ENCODE peak calls at places on chromosomes 1 and 21, in ten cellular contexts. I, D, J, Z, V, P, G, O, F and T are unnamed samples.

GRCh38 chr1:22483121-22483520 is 31.5 kb downstream of the ZBTB40 start:
- DNase-seq in I (no peak), D (no peak), J (no peak), Z (no peak), V (no peak), P (no peak), G (no peak), O (no peak), F (no peak), T (no peak)

GRCh38 chr21:35933466-35933865 is 126.9 kb downstream of the SETD4 start:
- DNase-seq in I (peak), D (no peak), J (no peak), Z (no peak), V (peak), P (peak), G (peak), O (peak), F (peak), T (peak)

GRCh38 chr1:212241445-212242287 is 43.5 kb upstream of the PPP2R5A start:
- DNase-seq in I (no peak), D (no peak), J (no peak), Z (no peak), V (no peak), P (no peak), G (no peak), O (no peak), F (no peak), T (no peak)

GRCh38 chr1:64675718-64676345 is 69.0 kb upstream of the RAVER2 start:
- DNase-seq in I (peak), D (no peak), J (peak), Z (no peak), V (peak), P (no peak), G (no peak), O (no peak), F (peak), T (peak)

GRCh38 chr1:243903904-243904303 is 53.9 kb upstream of the AKT3 start:
- DNase-seq in I (peak), D (no peak), J (no peak), Z (no peak), V (peak), P (no peak), G (no peak), O (no peak), F (peak), T (peak)

GRCh38 chr1:16618719-16619118 is 5.4 kb upstream of the NBPF1 start:
- DNase-seq in I (no peak), D (no peak), J (no peak), Z (no peak), V (no peak), P (no peak), G (peak), O (no peak), F (no peak), T (no peak)

GRCh38 chr1:18884419-18884717 is 18.0 kb downstream of the ALDH4A1 start:
- DNase-seq in I (no peak), D (no peak), J (no peak), Z (no peak), V (no peak), P (no peak), G (no peak), O (no peak), F (no peak), T (no peak)

GRCh38 chr1:94332516-94332915 is 85.7 kb upstream of the ABCD3 start:
- DNase-seq in I (no peak), D (no peak), J (no peak), Z (no peak), V (no peak), P (no peak), G (no peak), O (no peak), F (no peak), T (no peak)

GRCh38 chr1:41915786-41916571 is 2.7 kb downstream of the HIVEP3 start:
- DNase-seq in I (peak), D (no peak), J (peak), Z (peak), V (no peak), P (no peak), G (peak), O (no peak), F (no peak), T (no peak)

GRCh38 chr1:214002472-214002871 is 14.7 kb downstream of the PROX1 start:
- DNase-seq in I (peak), D (no peak), J (peak), Z (no peak), V (peak), P (no peak), G (no peak), O (no peak), F (peak), T (peak)

GRCh38 chr1:225848044-225848955 is 33.9 kb downstream of the TMEM63A start:
- DNase-seq in I (no peak), D (no peak), J (no peak), Z (no peak), V (no peak), P (no peak), G (no peak), O (no peak), F (no peak), T (no peak)

GRCh38 chr1:113283914-113284313 is 106.4 kb upstream of the MAGI3 start:
- DNase-seq in I (no peak), D (no peak), J (no peak), Z (no peak), V (no peak), P (no peak), G (no peak), O (no peak), F (no peak), T (peak)

GRCh38 chr1:55636691-55637090 is 421.5 kb upstream of the USP24 start:
- DNase-seq in I (no peak), D (no peak), J (no peak), Z (no peak), V (peak), P (no peak), G (no peak), O (no peak), F (peak), T (no peak)

GRCh38 chr1:162193815-162194214 is 124.3 kb downstream of the NOS1AP start:
- DNase-seq in I (no peak), D (no peak), J (no peak), Z (peak), V (no peak), P (no peak), G (no peak), O (no peak), F (no peak), T (no peak)

GRCh38 chr1:234913771-234914170 is 214.9 kb downstream of the TOMM20 start:
- DNase-seq in I (no peak), D (no peak), J (no peak), Z (no peak), V (no peak), P (no peak), G (no peak), O (no peak), F (no peak), T (no peak)

GRCh38 chr1:41361495-41362356 is 492 bp downstream of the FOXO6 start:
- DNase-seq in I (no peak), D (no peak), J (peak), Z (no peak), V (peak), P (no peak), G (no peak), O (no peak), F (no peak), T (no peak)

GRCh38 chr1:17352419-17352909 is 19.5 kb upstream of the PADI6 start:
- DNase-seq in I (no peak), D (no peak), J (no peak), Z (no peak), V (no peak), P (no peak), G (no peak), O (no peak), F (no peak), T (no peak)

GRCh38 chr1:115648717-115649691 is 7.2 kb downstream of the VANGL1 start:
- DNase-seq in I (no peak), D (peak), J (no peak), Z (no peak), V (no peak), P (no peak), G (no peak), O (no peak), F (peak), T (peak)

GRCh38 chr1:156657161-156657970 is 15.4 kb downstream of the BCAN start:
- DNase-seq in I (peak), D (peak), J (peak), Z (peak), V (peak), P (no peak), G (peak), O (peak), F (peak), T (peak)

GRCh38 chr1:110159160-110159559 is 8.9 kb downstream of the SLC6A17 start:
- DNase-seq in I (no peak), D (no peak), J (no peak), Z (no peak), V (no peak), P (no peak), G (no peak), O (no peak), F (no peak), T (no peak)

GRCh38 chr1:70034403-70034802 is 171.0 kb downstream of the LRRC40 start:
- DNase-seq in I (peak), D (no peak), J (peak), Z (no peak), V (peak), P (peak), G (no peak), O (peak), F (peak), T (peak)

GRCh38 chr1:34694383-34694782 is 60.5 kb upstream of the GJB5 start:
- DNase-seq in I (no peak), D (no peak), J (no peak), Z (no peak), V (no peak), P (no peak), G (no peak), O (no peak), F (no peak), T (no peak)

GRCh38 chr1:84366786-84367185 is 31.5 kb upstream of the DNASE2B start:
- DNase-seq in I (peak), D (no peak), J (no peak), Z (no peak), V (peak), P (peak), G (no peak), O (no peak), F (no peak), T (no peak)

GRCh38 chr1:41626616-41627375 is 142.3 kb upstream of the EDN2 start:
- DNase-seq in I (peak), D (no peak), J (no peak), Z (no peak), V (peak), P (no peak), G (no peak), O (no peak), F (peak), T (peak)

GRCh38 chr1:239672256-239672655 is 285.9 kb downstream of the CHRM3 start:
- DNase-seq in I (no peak), D (no peak), J (no peak), Z (no peak), V (no peak), P (no peak), G (no peak), O (no peak), F (no peak), T (no peak)